ENCODE peak calls at places on chromosomes 6 and 20, in seven cellular contexts. One of them, this sample, is unnamed.

GRCh38 chr6:116536216-116536621 is 9.3 kb downstream of the TRAPPC3L start:
- DNase-seq in RWPE1: peak; percentile 40
- DNase-seq in omental fat pad: no peak
- DNase-seq in progenitor cell of endocrine pancreas: no peak
- DNase-seq in GM23338: peak; percentile 90
- DNase-seq in K562: peak; percentile 48
- DNase-seq in Peyer's patch: no peak
- DNase-seq in this sample: no peak

GRCh38 chr6:43213431-43213830 is 15.8 kb downstream of the DNPH1 start:
- DNase-seq in RWPE1: no peak
- DNase-seq in omental fat pad: no peak
- DNase-seq in progenitor cell of endocrine pancreas: no peak
- DNase-seq in GM23338: no peak
- DNase-seq in K562: no peak
- DNase-seq in Peyer's patch: no peak
- DNase-seq in this sample: no peak

GRCh38 chr6:73353636-73354388 is at the start of gene DPPA5:
- DNase-seq in RWPE1: no peak
- DNase-seq in omental fat pad: no peak
- DNase-seq in progenitor cell of endocrine pancreas: no peak
- DNase-seq in GM23338: peak; percentile 50
- DNase-seq in K562: no peak
- DNase-seq in Peyer's patch: no peak
- DNase-seq in this sample: no peak

GRCh38 chr6:33709605-33710295 is 1.8 kb downstream of the UQCC2 start:
- DNase-seq in RWPE1: no peak
- DNase-seq in omental fat pad: no peak
- DNase-seq in progenitor cell of endocrine pancreas: no peak
- DNase-seq in GM23338: no peak
- DNase-seq in K562: no peak
- DNase-seq in Peyer's patch: no peak
- DNase-seq in this sample: no peak

GRCh38 chr6:24818346-24818745 is 19.6 kb upstream of the ARMH2 start:
- DNase-seq in RWPE1: no peak
- DNase-seq in omental fat pad: no peak
- DNase-seq in progenitor cell of endocrine pancreas: no peak
- DNase-seq in GM23338: no peak
- DNase-seq in K562: no peak
- DNase-seq in Peyer's patch: no peak
- DNase-seq in this sample: no peak

GRCh38 chr20:34559311-34560140 is 1.0 kb downstream of the MAP1LC3A start:
- DNase-seq in RWPE1: no peak
- DNase-seq in omental fat pad: no peak
- DNase-seq in progenitor cell of endocrine pancreas: no peak
- DNase-seq in GM23338: peak; percentile 30
- DNase-seq in K562: no peak
- DNase-seq in Peyer's patch: peak; percentile 32
- DNase-seq in this sample: no peak

GRCh38 chr20:61994546-61994945 is 71.1 kb downstream of the TAF4 start:
- DNase-seq in RWPE1: no peak
- DNase-seq in omental fat pad: no peak
- DNase-seq in progenitor cell of endocrine pancreas: no peak
- DNase-seq in GM23338: no peak
- DNase-seq in K562: no peak
- DNase-seq in Peyer's patch: no peak
- DNase-seq in this sample: no peak

GRCh38 chr20:33009214-33010132 is 2.0 kb downstream of the BPIFB2 start:
- DNase-seq in RWPE1: no peak
- DNase-seq in omental fat pad: no peak
- DNase-seq in progenitor cell of endocrine pancreas: no peak
- DNase-seq in GM23338: no peak
- DNase-seq in K562: no peak
- DNase-seq in Peyer's patch: no peak
- DNase-seq in this sample: no peak

GRCh38 chr20:57289401-57290177 is 23.1 kb upstream of the BMP7 start:
- DNase-seq in RWPE1: no peak
- DNase-seq in omental fat pad: no peak
- DNase-seq in progenitor cell of endocrine pancreas: no peak
- DNase-seq in GM23338: no peak
- DNase-seq in K562: no peak
- DNase-seq in Peyer's patch: no peak
- DNase-seq in this sample: peak; percentile 46

GRCh38 chr6:20098267-20098876 is 113.9 kb downstream of the MBOAT1 start:
- DNase-seq in RWPE1: no peak
- DNase-seq in omental fat pad: no peak
- DNase-seq in progenitor cell of endocrine pancreas: no peak
- DNase-seq in GM23338: no peak
- DNase-seq in K562: no peak
- DNase-seq in Peyer's patch: no peak
- DNase-seq in this sample: no peak

GRCh38 chr6:36752886-36753506 is 55.4 kb downstream of the RAB44 start:
- DNase-seq in RWPE1: no peak
- DNase-seq in omental fat pad: no peak
- DNase-seq in progenitor cell of endocrine pancreas: no peak
- DNase-seq in GM23338: no peak
- DNase-seq in K562: no peak
- DNase-seq in Peyer's patch: peak; percentile 68
- DNase-seq in this sample: no peak

GRCh38 chr20:47456952-47457724 is 44.5 kb upstream of the NCOA3 start:
- DNase-seq in RWPE1: peak; percentile 85
- DNase-seq in omental fat pad: no peak
- DNase-seq in progenitor cell of endocrine pancreas: no peak
- DNase-seq in GM23338: no peak
- DNase-seq in K562: no peak
- DNase-seq in Peyer's patch: no peak
- DNase-seq in this sample: no peak

GRCh38 chr6:87436435-87436834 is 28.7 kb downstream of the CFAP206 start:
- DNase-seq in RWPE1: peak; percentile 62
- DNase-seq in omental fat pad: no peak
- DNase-seq in progenitor cell of endocrine pancreas: peak; percentile 64
- DNase-seq in GM23338: peak; percentile 83
- DNase-seq in K562: peak; percentile 59
- DNase-seq in Peyer's patch: no peak
- DNase-seq in this sample: no peak

GRCh38 chr6:103081126-103081525 is 1687.6 kb downstream of the GRIK2 start:
- DNase-seq in RWPE1: no peak
- DNase-seq in omental fat pad: no peak
- DNase-seq in progenitor cell of endocrine pancreas: no peak
- DNase-seq in GM23338: no peak
- DNase-seq in K562: no peak
- DNase-seq in Peyer's patch: no peak
- DNase-seq in this sample: no peak

GRCh38 chr6:10406556-10406955 is 8.3 kb downstream of the TFAP2A start:
- DNase-seq in RWPE1: peak; percentile 30
- DNase-seq in omental fat pad: no peak
- DNase-seq in progenitor cell of endocrine pancreas: no peak
- DNase-seq in GM23338: no peak
- DNase-seq in K562: no peak
- DNase-seq in Peyer's patch: no peak
- DNase-seq in this sample: no peak

GRCh38 chr6:76124010-76124409 is 51.5 kb upstream of the IMPG1 start:
- DNase-seq in RWPE1: no peak
- DNase-seq in omental fat pad: no peak
- DNase-seq in progenitor cell of endocrine pancreas: no peak
- DNase-seq in GM23338: no peak
- DNase-seq in K562: no peak
- DNase-seq in Peyer's patch: no peak
- DNase-seq in this sample: no peak

GRCh38 chr20:23249541-23249940 is 101.0 kb upstream of the NXT1 start:
- DNase-seq in RWPE1: no peak
- DNase-seq in omental fat pad: no peak
- DNase-seq in progenitor cell of endocrine pancreas: no peak
- DNase-seq in GM23338: no peak
- DNase-seq in K562: no peak
- DNase-seq in Peyer's patch: no peak
- DNase-seq in this sample: no peak

GRCh38 chr6:26133730-26134129 is 46.5 kb downstream of the HFE start:
- DNase-seq in RWPE1: no peak
- DNase-seq in omental fat pad: no peak
- DNase-seq in progenitor cell of endocrine pancreas: no peak
- DNase-seq in GM23338: no peak
- DNase-seq in K562: no peak
- DNase-seq in Peyer's patch: no peak
- DNase-seq in this sample: no peak

GRCh38 chr6:31358302-31358701 is 1.3 kb upstream of the HLA-B start:
- DNase-seq in RWPE1: no peak
- DNase-seq in omental fat pad: no peak
- DNase-seq in progenitor cell of endocrine pancreas: no peak
- DNase-seq in GM23338: no peak
- DNase-seq in K562: no peak
- DNase-seq in Peyer's patch: no peak
- DNase-seq in this sample: no peak

GRCh38 chr6:15472626-15473025 is 190.2 kb downstream of the DTNBP1 start:
- DNase-seq in RWPE1: no peak
- DNase-seq in omental fat pad: no peak
- DNase-seq in progenitor cell of endocrine pancreas: no peak
- DNase-seq in GM23338: no peak
- DNase-seq in K562: no peak
- DNase-seq in Peyer's patch: no peak
- DNase-seq in this sample: no peak

GRCh38 chr6:15475261-15475660 is 187.6 kb downstream of the DTNBP1 start:
- DNase-seq in RWPE1: no peak
- DNase-seq in omental fat pad: no peak
- DNase-seq in progenitor cell of endocrine pancreas: no peak
- DNase-seq in GM23338: no peak
- DNase-seq in K562: no peak
- DNase-seq in Peyer's patch: no peak
- DNase-seq in this sample: no peak

GRCh38 chr6:15473741-15474161 is 189.1 kb downstream of the DTNBP1 start:
- DNase-seq in RWPE1: no peak
- DNase-seq in omental fat pad: no peak
- DNase-seq in progenitor cell of endocrine pancreas: no peak
- DNase-seq in GM23338: no peak
- DNase-seq in K562: no peak
- DNase-seq in Peyer's patch: no peak
- DNase-seq in this sample: no peak

GRCh38 chr6:15474196-15474595 is 188.6 kb downstream of the DTNBP1 start:
- DNase-seq in RWPE1: no peak
- DNase-seq in omental fat pad: no peak
- DNase-seq in progenitor cell of endocrine pancreas: no peak
- DNase-seq in GM23338: no peak
- DNase-seq in K562: no peak
- DNase-seq in Peyer's patch: no peak
- DNase-seq in this sample: no peak

DNA sequence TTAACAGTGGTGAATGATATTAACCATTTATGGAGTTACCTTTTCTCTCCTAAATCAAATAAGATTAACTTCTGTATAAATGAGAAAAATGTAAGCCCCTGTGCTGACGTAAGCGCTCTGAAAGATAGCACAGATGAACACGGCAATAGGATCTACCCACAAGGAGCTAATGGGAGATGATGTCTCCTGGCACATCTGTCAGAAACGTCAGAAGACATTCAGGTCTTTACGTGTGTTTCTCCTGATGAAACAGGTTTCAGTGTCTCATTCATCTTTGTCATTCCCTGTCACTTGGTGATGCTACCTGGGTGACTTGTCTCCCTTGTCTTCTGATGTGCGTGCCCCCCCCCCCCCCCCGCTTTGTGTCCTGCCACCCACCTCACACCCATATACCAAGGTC is 189.7 kb downstream of the DTNBP1 start:
- DNase-seq in RWPE1: no peak
- DNase-seq in omental fat pad: no peak
- DNase-seq in progenitor cell of endocrine pancreas: no peak
- DNase-seq in GM23338: no peak
- DNase-seq in K562: no peak
- DNase-seq in Peyer's patch: no peak
- DNase-seq in this sample: no peak
- TF ChIP-seq CTCF in RWPE1: no peak
- TF ChIP-seq CTCF in omental fat pad: no peak
- TF ChIP-seq CTCF in progenitor cell of endocrine pancreas: no peak
- TF ChIP-seq CTCF in GM23338: no peak
- TF ChIP-seq CTCF in K562: no peak
- TF ChIP-seq CTCF in Peyer's patch: no peak
- TF ChIP-seq CTCF in this sample: no peak

GRCh38 chr6:4676016-4676415 is 100.2 kb upstream of the CDYL start:
- DNase-seq in RWPE1: no peak
- DNase-seq in omental fat pad: no peak
- DNase-seq in progenitor cell of endocrine pancreas: no peak
- DNase-seq in GM23338: no peak
- DNase-seq in K562: no peak
- DNase-seq in Peyer's patch: no peak
- DNase-seq in this sample: no peak

GRCh38 chr6:4677751-4678065 is 98.5 kb upstream of the CDYL start:
- DNase-seq in RWPE1: no peak
- DNase-seq in omental fat pad: no peak
- DNase-seq in progenitor cell of endocrine pancreas: no peak
- DNase-seq in GM23338: no peak
- DNase-seq in K562: no peak
- DNase-seq in Peyer's patch: no peak
- DNase-seq in this sample: no peak

GRCh38 chr6:4675086-4675485 is 101.1 kb upstream of the CDYL start:
- DNase-seq in RWPE1: no peak
- DNase-seq in omental fat pad: no peak
- DNase-seq in progenitor cell of endocrine pancreas: no peak
- DNase-seq in GM23338: no peak
- DNase-seq in K562: no peak
- DNase-seq in Peyer's patch: no peak
- DNase-seq in this sample: no peak

GRCh38 chr6:4678506-4679300 is 97.5 kb upstream of the CDYL start:
- DNase-seq in RWPE1: no peak
- DNase-seq in omental fat pad: no peak
- DNase-seq in progenitor cell of endocrine pancreas: no peak
- DNase-seq in GM23338: no peak
- DNase-seq in K562: no peak
- DNase-seq in Peyer's patch: no peak
- DNase-seq in this sample: no peak

GRCh38 chr6:4677011-4677750 is 99.0 kb upstream of the CDYL start:
- DNase-seq in RWPE1: no peak
- DNase-seq in omental fat pad: no peak
- DNase-seq in progenitor cell of endocrine pancreas: no peak
- DNase-seq in GM23338: no peak
- DNase-seq in K562: no peak
- DNase-seq in Peyer's patch: no peak
- DNase-seq in this sample: no peak
- TF ChIP-seq CTCF in RWPE1: no peak
- TF ChIP-seq CTCF in omental fat pad: no peak
- TF ChIP-seq CTCF in progenitor cell of endocrine pancreas: no peak
- TF ChIP-seq CTCF in GM23338: no peak
- TF ChIP-seq CTCF in K562: no peak
- TF ChIP-seq CTCF in Peyer's patch: no peak
- TF ChIP-seq CTCF in this sample: no peak

GRCh38 chr20:764255-764654 is 4.0 kb downstream of the SLC52A3 start:
- DNase-seq in RWPE1: no peak
- DNase-seq in omental fat pad: no peak
- DNase-seq in progenitor cell of endocrine pancreas: no peak
- DNase-seq in GM23338: no peak
- DNase-seq in K562: no peak
- DNase-seq in Peyer's patch: no peak
- DNase-seq in this sample: no peak
- TF ChIP-seq CTCF in RWPE1: no peak
- TF ChIP-seq CTCF in omental fat pad: no peak
- TF ChIP-seq CTCF in progenitor cell of endocrine pancreas: no peak
- TF ChIP-seq CTCF in GM23338: no peak
- TF ChIP-seq CTCF in K562: no peak
- TF ChIP-seq CTCF in Peyer's patch: no peak
- TF ChIP-seq CTCF in this sample: no peak

GRCh38 chr6:14584450-14584849 is 466.9 kb downstream of the CD83 start:
- DNase-seq in RWPE1: no peak
- DNase-seq in omental fat pad: no peak
- DNase-seq in progenitor cell of endocrine pancreas: no peak
- DNase-seq in GM23338: no peak
- DNase-seq in K562: no peak
- DNase-seq in Peyer's patch: no peak
- DNase-seq in this sample: no peak
- TF ChIP-seq CTCF in RWPE1: no peak
- TF ChIP-seq CTCF in omental fat pad: no peak
- TF ChIP-seq CTCF in progenitor cell of endocrine pancreas: no peak
- TF ChIP-seq CTCF in GM23338: no peak
- TF ChIP-seq CTCF in K562: peak; percentile 43
- TF ChIP-seq CTCF in Peyer's patch: peak; percentile 55
- TF ChIP-seq CTCF in this sample: no peak

This sample was measured in D721Med.